ENCODE peak calls at places on chromosomes 2 and 18, in ten cellular contexts. I is foreskin keratinocyte, L is stomach, Y is uterus, S is AG04449, O is fibroblast of lung, Q is fibroblast of pulmonary artery, N is dorsolateral prefrontal cortex, U is PC-9, J is AG09309. A is an unnamed sample.

GRCh38 chr2:10919776-10920606 is 8.3 kb downstream of the KCNF1 start:
- DNase-seq in N (no peak), U (no peak), J (no peak), S (no peak), I (no peak), O (no peak), Y (no peak), L (no peak), Q (no peak), A (no peak)

GRCh38 chr2:154952346-154953010 is 254.0 kb downstream of the KCNJ3 start:
- DNase-seq in U (no peak), I (no peak), Q (no peak), L (no peak), J (no peak), N (no peak), S (no peak), O (no peak), Y (no peak), A (no peak)

GRCh38 chr2:207616185-207616584 is 9.0 kb downstream of the METTL21A start:
- DNase-seq in J (no peak), O (peak; percentile 46), I (peak; percentile 80), S (no peak), N (no peak), U (no peak), L (no peak), Y (no peak), Q (peak; percentile 37), A (peak; percentile 52)

GRCh38 chr18:13003466-13003896 is 12.3 kb downstream of the CEP192 start:
- DNase-seq in U (no peak), Q (peak; percentile 82), O (peak; percentile 67), J (peak; percentile 39), I (peak; percentile 51), L (peak; percentile 51), S (no peak), N (no peak), Y (no peak), A (peak; percentile 82)

GRCh38 chr2:179201884-179202283 is 62.7 kb downstream of the SESTD1 start:
- DNase-seq in S (no peak), Y (no peak), O (peak; percentile 38), Q (peak; percentile 33), I (no peak), J (no peak), L (no peak), U (no peak), N (no peak), A (no peak)

GRCh38 chr2:18214936-18215335 is 336.5 kb downstream of the KCNS3 start:
- DNase-seq in Y (no peak), S (no peak), O (peak; percentile 18), N (no peak), Q (peak; percentile 11), U (no peak), J (no peak), I (peak; percentile 38), L (no peak), A (no peak)

GRCh38 chr2:74596584-74596983 is 42.1 kb downstream of the DOK1 start:
- DNase-seq in S (no peak), L (no peak), N (no peak), Y (no peak), O (no peak), I (no peak), Q (no peak), J (no peak), U (no peak), A (no peak)

GRCh38 chr2:236136483-236136882 is 31.7 kb downstream of the GBX2 start:
- DNase-seq in I (no peak), N (peak; percentile 44), J (no peak), O (no peak), U (no peak), Q (no peak), Y (no peak), L (no peak), S (no peak), A (no peak)

GRCh38 chr18:75551071-75551470 is 123.6 kb upstream of the SMIM21 start:
- DNase-seq in Y (no peak), Q (no peak), O (no peak), I (no peak), S (no peak), L (no peak), U (no peak), J (no peak), N (no peak), A (no peak)

GRCh38 chr2:85753525-85754312 is at the start of gene ATOH8:
- DNase-seq in Y (peak; percentile 68), J (no peak), N (peak; percentile 66), I (peak; percentile 28), S (no peak), L (peak; percentile 82), Q (peak; percentile 76), O (peak; percentile 80), U (no peak), A (peak; percentile 59)

GRCh38 chr18:50013363-50014138 is 181.4 kb downstream of the MYO5B start:
- DNase-seq in J (no peak), O (no peak), U (no peak), S (no peak), Q (no peak), L (no peak), N (no peak), Y (no peak), I (peak; percentile 30), A (peak; percentile 57)

GRCh38 chr2:230796280-230796862 is 68.4 kb upstream of the ITM2C start:
- DNase-seq in S (peak; percentile 61), J (peak; percentile 79), N (no peak), L (no peak), O (peak; percentile 74), Y (no peak), I (peak; percentile 49), U (peak; percentile 53), Q (peak; percentile 18), A (peak; percentile 84)

GRCh38 chr2:73175663-73176204 is 26.6 kb upstream of the NOTO start:
- DNase-seq in L (peak; percentile 93), O (peak; percentile 43), S (no peak), U (no peak), Q (peak; percentile 63), Y (peak; percentile 58), I (no peak), N (peak; percentile 71), J (no peak), A (peak; percentile 25)

GRCh38 chr2:107669335-107669734 is 157.4 kb upstream of the RGPD4 start:
- DNase-seq in S (no peak), U (no peak), Q (peak; percentile 65), Y (no peak), I (peak; percentile 27), L (no peak), N (no peak), O (no peak), J (no peak), A (peak; percentile 33)

GRCh38 chr2:70645733-70646420 is 92.3 kb upstream of the TGFA start:
- DNase-seq in O (no peak), L (no peak), J (no peak), Q (no peak), S (no peak), Y (no peak), N (no peak), U (no peak), I (no peak), A (no peak)
- TF ChIP-seq CTCF in O (no peak), L (no peak), J (no peak), Q (peak; percentile 25), S (no peak), Y (no peak), N (no peak), U (peak; percentile 53), I (peak; percentile 37), A (peak; percentile 48)

DNA sequence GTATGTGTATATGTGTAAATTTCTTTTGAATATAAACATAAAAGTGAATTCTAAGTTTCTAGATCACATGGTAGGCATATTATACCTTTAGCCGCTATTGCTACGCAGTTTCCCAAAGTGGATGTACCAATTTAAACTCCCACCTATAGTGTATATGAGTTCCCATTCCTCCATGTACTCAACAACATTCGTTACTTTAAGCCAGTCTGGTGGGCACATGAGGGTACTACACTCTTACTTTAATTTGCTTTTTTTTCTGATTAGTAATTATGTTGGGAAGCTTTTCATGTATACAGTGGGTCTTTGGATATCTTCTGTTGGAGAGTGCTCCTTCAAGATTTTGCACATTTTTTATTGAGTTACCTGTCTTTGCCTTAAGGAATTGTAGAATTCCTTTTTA is 683.8 kb downstream of the ERBB4 start:
- DNase-seq in L (no peak), J (no peak), Y (no peak), N (no peak), Q (no peak), I (no peak), U (no peak), O (no peak), S (no peak), A (no peak)
- TF ChIP-seq CTCF in L (no peak), J (no peak), Y (no peak), N (no peak), Q (no peak), I (no peak), U (no peak), O (no peak), S (no peak), A (peak; percentile 41)

DNA sequence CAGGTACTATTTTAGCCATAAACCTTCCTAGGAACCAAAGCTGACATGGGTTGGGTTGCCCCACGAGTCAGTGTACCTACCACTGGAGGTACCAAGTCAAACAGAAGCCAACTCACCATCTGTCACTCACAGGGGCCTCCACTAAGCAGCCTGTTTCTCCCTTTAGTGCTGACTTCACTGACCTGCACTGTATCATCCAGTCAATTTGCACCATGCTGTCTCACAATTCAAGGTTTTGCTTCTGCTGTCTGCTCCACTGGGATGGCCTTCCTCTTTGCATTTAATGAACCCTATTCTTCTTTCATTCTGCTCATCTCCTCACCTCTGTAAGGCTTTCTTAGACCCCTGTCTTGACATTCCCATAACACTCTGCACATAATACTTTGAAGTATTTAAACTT is 47.2 kb downstream of the EIF2AK3 start:
- DNase-seq in Q (no peak), U (no peak), I (no peak), O (no peak), S (no peak), L (no peak), Y (no peak), N (no peak), J (no peak), A (no peak)
- TF ChIP-seq CTCF in Q (no peak), U (no peak), I (no peak), O (no peak), S (no peak), L (no peak), Y (no peak), N (no peak), J (no peak), A (no peak)

GRCh38 chr2:180717588-180717987 is 262.8 kb upstream of the UBE2E3 start:
- DNase-seq in S (no peak), Y (no peak), Q (no peak), U (peak; percentile 53), L (no peak), J (no peak), N (no peak), O (no peak), I (no peak), A (no peak)

GRCh38 chr2:180716186-180717180 is 263.9 kb upstream of the UBE2E3 start:
- DNase-seq in S (no peak), U (no peak), Q (peak; percentile 30), N (no peak), Y (no peak), J (no peak), L (no peak), I (peak; percentile 18), O (no peak), A (no peak)

GRCh38 chr2:180720861-180721260 is 259.5 kb upstream of the UBE2E3 start:
- DNase-seq in N (no peak), J (no peak), S (no peak), O (no peak), Y (no peak), Q (no peak), L (no peak), U (no peak), I (no peak), A (no peak)

GRCh38 chr2:180709392-180710145 is 270.8 kb upstream of the UBE2E3 start:
- DNase-seq in L (no peak), S (no peak), I (no peak), U (no peak), Q (no peak), O (no peak), Y (no peak), N (no peak), J (no peak), A (no peak)

GRCh38 chr2:180715044-180715443 is 265.4 kb upstream of the UBE2E3 start:
- DNase-seq in J (no peak), U (peak; percentile 62), L (no peak), Y (no peak), S (no peak), Q (no peak), O (no peak), I (no peak), N (no peak), A (no peak)
- TF ChIP-seq CTCF in J (no peak), U (no peak), L (no peak), Y (no peak), S (no peak), Q (no peak), O (no peak), I (no peak), N (no peak), A (no peak)